ENCODE peak calls at places on chromosomes 16 and 17, in six cellular contexts. O, F, Z, X, W and P are unnamed samples.

GRCh38 chr16:49876716-49877129 is 20.8 kb upstream of the ZNF423 start:
- DNase-seq in O (no peak), F (no peak), Z (no peak), X (no peak), W (no peak), P (peak; percentile 83)

GRCh38 chr16:28531777-28532744 is 6.7 kb downstream of the NUPR1 start:
- DNase-seq in O (no peak), F (no peak), Z (no peak), X (no peak), W (peak; percentile 53), P (peak; percentile 86)

GRCh38 chr16:1960665-1961630 is 1.6 kb downstream of the NDUFB10 start:
- DNase-seq in O (peak; percentile 64), F (peak; percentile 70), Z (peak; percentile 49), X (no peak), W (peak; percentile 60), P (peak; percentile 37)

GRCh38 chr16:23424292-23424958 is 28.6 kb downstream of the COG7 start:
- DNase-seq in O (peak; percentile 87), F (no peak), Z (peak; percentile 37), X (no peak), W (no peak), P (no peak)

GRCh38 chr16:27366687-27367462 is 35.1 kb upstream of the IL21R start:
- DNase-seq in O (no peak), F (peak; percentile 25), Z (no peak), X (no peak), W (no peak), P (no peak)

GRCh38 chr16:21580807-21581206 is 18.6 kb upstream of the METTL9 start:
- DNase-seq in O (no peak), F (no peak), Z (no peak), X (no peak), W (no peak), P (no peak)

GRCh38 chr16:75733305-75734141 is 7.2 kb upstream of the CPHXL start:
- DNase-seq in O (no peak), F (no peak), Z (peak; percentile 98), X (no peak), W (peak; percentile 63), P (peak; percentile 64)

GRCh38 chr17:81484195-81484979 is 28.2 kb downstream of the ACTG1 start:
- DNase-seq in O (peak; percentile 69), F (peak; percentile 91), Z (peak; percentile 69), X (peak; percentile 17), W (no peak), P (peak; percentile 96)

GRCh38 chr17:44424828-44425463 is 35.5 kb upstream of the ITGA2B start:
- DNase-seq in O (no peak), F (no peak), Z (no peak), X (no peak), W (no peak), P (no peak)

GRCh38 chr16:55009581-55009980 is 78.9 kb downstream of the IRX5 start:
- DNase-seq in O (no peak), F (no peak), Z (no peak), X (no peak), W (no peak), P (no peak)

GRCh38 chr17:80361495-80362220 is 53.3 kb upstream of the ENDOV start:
- DNase-seq in O (no peak), F (peak; percentile 38), Z (no peak), X (no peak), W (no peak), P (peak; percentile 70)
- TF ChIP-seq CTCF in O (peak; percentile 31), F (peak; percentile 68), Z (peak; percentile 25), X (peak; percentile 36), W (no peak), P (peak; percentile 66)

GRCh38 chr17:7313028-7313889 is 1.9 kb downstream of the GPS2 start:
- DNase-seq in O (peak; percentile 9), F (peak; percentile 28), Z (no peak), X (no peak), W (peak; percentile 54), P (no peak)
- H3K4me1 ChIP-seq in O (peaks cover 44% of the 10 kb centered on the region), F (peaks cover 70% of the 10 kb centered on the region), Z (peaks cover 8% of the 10 kb centered on the region), X (peaks cover 24% of the 10 kb centered on the region), W (peaks cover 49% of the 10 kb centered on the region), P (peaks cover 12% of the 10 kb centered on the region)

GRCh38 chr17:56351675-56352074 is 198.4 kb downstream of the ANKFN1 start:
- DNase-seq in O (no peak), F (no peak), Z (no peak), X (no peak), W (no peak), P (no peak)
- H2AFZ ChIP-seq in O (no peak overlapping the region), F (no peak overlapping the region), Z (no peak overlapping the region), X (no peak overlapping the region), W (no peak overlapping the region), P (peak overlapping the region; percentile 78)

GRCh38 chr17:45971698-45972141 is 27.3 kb upstream of the STH start:
- DNase-seq in O (no peak), F (no peak), Z (no peak), X (no peak), W (no peak), P (peak; percentile 42)
- TF ChIP-seq CTCF in O (no peak), F (peak; percentile 18), Z (no peak), X (no peak), W (no peak), P (peak; percentile 59)

GRCh38 chr16:77762260-77762659 is 26.1 kb upstream of the VAT1L start:
- DNase-seq in O (no peak), F (no peak), Z (no peak), X (no peak), W (no peak), P (no peak)
- H3K4me1 ChIP-seq in O (no peaks in the 10 kb centered on the region), F (no peaks in the 10 kb centered on the region), Z (no peaks in the 10 kb centered on the region), X (no peaks in the 10 kb centered on the region), W (no peaks in the 10 kb centered on the region), P (no peaks in the 10 kb centered on the region)

GRCh38 chr17:42878123-42878880 is 22.3 kb upstream of the G6PC1 start:
- DNase-seq in O (no peak), F (no peak), Z (no peak), X (no peak), W (peak; percentile 63), P (peak; percentile 75)
- H2AFZ ChIP-seq in O (no peak overlapping the region), F (no peak overlapping the region), Z (no peak overlapping the region), X (no peak overlapping the region), W (no peak overlapping the region), P (no peak overlapping the region)

GRCh38 chr17:14468858-14469257 is 168.0 kb downstream of the HS3ST3B1 start:
- DNase-seq in O (no peak), F (no peak), Z (no peak), X (no peak), W (no peak), P (no peak)
- TF ChIP-seq CTCF in O (no peak), F (no peak), Z (no peak), X (no peak), W (no peak), P (no peak)

GRCh38 chr17:47188266-47188665 is 829 bp downstream of the CDC27 start:
- DNase-seq in O (peak; percentile 39), F (peak; percentile 24), Z (peak; percentile 68), X (no peak), W (no peak), P (no peak)
- H3K4me1 ChIP-seq in O (no peaks in the 10 kb centered on the region), F (peaks cover 49% of the 10 kb centered on the region), Z (no peaks in the 10 kb centered on the region), X (peaks cover 4% of the 10 kb centered on the region), W (peaks cover 32% of the 10 kb centered on the region), P (peaks cover 18% of the 10 kb centered on the region)

GRCh38 chr17:50026046-50026675 is 29.7 kb upstream of the ITGA3 start:
- DNase-seq in O (no peak), F (no peak), Z (no peak), X (no peak), W (no peak), P (no peak)
- H2AFZ ChIP-seq in O (no peak overlapping the region), F (no peak overlapping the region), Z (no peak overlapping the region), X (no peak overlapping the region), W (no peak overlapping the region), P (no peak overlapping the region)

GRCh38 chr16:66551362-66551761 is 1.0 kb upstream of the CKLF start:
- DNase-seq in O (no peak), F (peak; percentile 83), Z (peak; percentile 24), X (peak; percentile 11), W (no peak), P (peak; percentile 37)
- TF ChIP-seq CTCF in O (no peak), F (peak; percentile 72), Z (no peak), X (peak; percentile 19), W (peak; percentile 40), P (peak; percentile 18)